ENCODE peak calls at places on chromosomes 6 and 20, in five cellular contexts. One of them, this sample, is unnamed.

GRCh38 chr20:2101057-2101934 is at the start of gene STK35:
- DNase-seq in choroid plexus epithelial cell: no peak
- DNase-seq in H1: peak
- DNase-seq in HFF-Myc: no peak
- DNase-seq in omental fat pad: no peak
- DNase-seq in this sample: no peak

GRCh38 chr20:2752631-2753455 is 47.6 kb downstream of the CPXM1 start:
- DNase-seq in choroid plexus epithelial cell: peak
- DNase-seq in H1: peak
- DNase-seq in HFF-Myc: no peak
- DNase-seq in omental fat pad: no peak
- DNase-seq in this sample: no peak

GRCh38 chr6:112282217-112282616 is 27.9 kb upstream of the LAMA4 start:
- DNase-seq in choroid plexus epithelial cell: peak
- DNase-seq in H1: no peak
- DNase-seq in HFF-Myc: peak
- DNase-seq in omental fat pad: no peak
- DNase-seq in this sample: no peak

GRCh38 chr6:166904101-166904746 is 52.1 kb downstream of the RNASET2 start:
- DNase-seq in choroid plexus epithelial cell: peak
- DNase-seq in H1: peak
- DNase-seq in HFF-Myc: no peak
- DNase-seq in omental fat pad: no peak
- DNase-seq in this sample: no peak

GRCh38 chr6:4941782-4942672 is 61.8 kb downstream of the RPP40 start:
- DNase-seq in choroid plexus epithelial cell: peak
- DNase-seq in H1: no peak
- DNase-seq in HFF-Myc: peak
- DNase-seq in omental fat pad: peak
- DNase-seq in this sample: no peak

GRCh38 chr6:18207438-18207837 is 52.2 kb downstream of the KDM1B start:
- DNase-seq in choroid plexus epithelial cell: no peak
- DNase-seq in H1: no peak
- DNase-seq in HFF-Myc: no peak
- DNase-seq in omental fat pad: no peak
- DNase-seq in this sample: no peak

GRCh38 chr6:82298012-82298411 is 50.5 kb upstream of the IBTK start:
- DNase-seq in choroid plexus epithelial cell: peak
- DNase-seq in H1: no peak
- DNase-seq in HFF-Myc: peak
- DNase-seq in omental fat pad: no peak
- DNase-seq in this sample: no peak

GRCh38 chr20:39491711-39492110 is 529.6 kb downstream of the DHX35 start:
- DNase-seq in choroid plexus epithelial cell: no peak
- DNase-seq in H1: no peak
- DNase-seq in HFF-Myc: no peak
- DNase-seq in omental fat pad: no peak
- DNase-seq in this sample: no peak

GRCh38 chr20:840858-841567 is 7.5 kb downstream of the FAM110A start:
- DNase-seq in choroid plexus epithelial cell: peak
- DNase-seq in H1: peak
- DNase-seq in HFF-Myc: no peak
- DNase-seq in omental fat pad: no peak
- DNase-seq in this sample: no peak

GRCh38 chr6:143271024-143271423 is 179.5 kb downstream of the ADAT2 start:
- DNase-seq in choroid plexus epithelial cell: peak
- DNase-seq in H1: no peak
- DNase-seq in HFF-Myc: peak
- DNase-seq in omental fat pad: no peak
- DNase-seq in this sample: no peak

GRCh38 chr6:88166493-88166900 is 350 bp upstream of the CNR1 start:
- DNase-seq in choroid plexus epithelial cell: no peak
- DNase-seq in H1: no peak
- DNase-seq in HFF-Myc: no peak
- DNase-seq in omental fat pad: no peak
- DNase-seq in this sample: no peak

GRCh38 chr6:153553627-153554026 is 422.5 kb upstream of the RGS17 start:
- DNase-seq in choroid plexus epithelial cell: peak
- DNase-seq in H1: peak
- DNase-seq in HFF-Myc: no peak
- DNase-seq in omental fat pad: no peak
- DNase-seq in this sample: no peak

GRCh38 chr6:130851026-130851425 is 23.8 kb downstream of the SMLR1 start:
- DNase-seq in choroid plexus epithelial cell: no peak
- DNase-seq in H1: no peak
- DNase-seq in HFF-Myc: no peak
- DNase-seq in omental fat pad: no peak
- DNase-seq in this sample: no peak

GRCh38 chr6:1686117-1687098 is 76.7 kb downstream of the FOXC1 start:
- DNase-seq in choroid plexus epithelial cell: peak
- DNase-seq in H1: no peak
- DNase-seq in HFF-Myc: peak
- DNase-seq in omental fat pad: no peak
- DNase-seq in this sample: no peak

GRCh38 chr6:170233304-170234205 is 57.3 kb downstream of the DLL1 start:
- DNase-seq in choroid plexus epithelial cell: no peak
- DNase-seq in H1: no peak
- DNase-seq in HFF-Myc: no peak
- DNase-seq in omental fat pad: no peak
- DNase-seq in this sample: no peak

GRCh38 chr20:57638173-57638894 is 18.1 kb upstream of the ZBP1 start:
- DNase-seq in choroid plexus epithelial cell: peak
- DNase-seq in H1: no peak
- DNase-seq in HFF-Myc: no peak
- DNase-seq in omental fat pad: peak
- DNase-seq in this sample: no peak

GRCh38 chr6:141258516-141258915 is 874.2 kb upstream of the GJE1 start:
- DNase-seq in choroid plexus epithelial cell: no peak
- DNase-seq in H1: no peak
- DNase-seq in HFF-Myc: no peak
- DNase-seq in omental fat pad: no peak
- DNase-seq in this sample: no peak

DNA sequence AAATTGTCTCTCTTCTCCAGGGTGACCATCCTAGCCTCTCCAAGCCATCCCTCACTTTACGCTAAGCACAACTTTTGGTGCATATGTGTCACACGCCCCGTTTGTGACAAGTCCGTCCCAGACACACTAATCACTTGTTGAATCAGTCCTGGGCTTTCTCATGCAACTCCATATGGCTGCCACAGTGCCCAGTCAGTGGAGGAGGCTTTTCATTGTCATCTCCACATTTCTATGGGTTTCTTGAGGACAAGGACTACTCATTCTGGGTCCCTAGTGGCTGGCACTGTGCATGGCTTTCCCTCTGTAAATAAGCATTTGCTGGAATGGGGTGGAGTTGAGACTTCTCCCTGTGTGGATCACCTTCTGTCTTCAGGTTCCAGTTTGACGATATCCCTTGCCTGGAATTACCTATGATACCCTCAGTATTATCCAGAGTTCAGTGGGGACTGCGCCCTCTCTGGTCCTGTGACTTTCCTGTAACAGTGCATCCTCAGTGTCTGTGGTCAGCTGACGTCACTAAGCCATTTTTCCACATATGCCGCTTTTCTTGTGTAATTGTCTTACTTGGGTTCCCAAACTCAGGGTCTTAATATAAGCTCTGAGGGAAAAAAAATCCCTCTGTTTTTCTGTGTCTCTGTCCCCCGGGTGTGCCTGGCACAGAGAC is 59.8 kb upstream of the MYL9 start:
- DNase-seq in choroid plexus epithelial cell: no peak
- DNase-seq in H1: no peak
- DNase-seq in HFF-Myc: no peak
- DNase-seq in omental fat pad: no peak
- DNase-seq in this sample: no peak
- TF ChIP-seq CTCF in choroid plexus epithelial cell: no peak
- TF ChIP-seq CTCF in H1: no peak
- TF ChIP-seq CTCF in HFF-Myc: no peak
- TF ChIP-seq CTCF in omental fat pad: no peak
- TF ChIP-seq CTCF in this sample: peak

GRCh38 chr6:127608554-127609270 is 31.7 kb downstream of the C6orf58 start:
- DNase-seq in choroid plexus epithelial cell: no peak
- DNase-seq in H1: no peak
- DNase-seq in HFF-Myc: no peak
- DNase-seq in omental fat pad: no peak
- DNase-seq in this sample: no peak

DNA sequence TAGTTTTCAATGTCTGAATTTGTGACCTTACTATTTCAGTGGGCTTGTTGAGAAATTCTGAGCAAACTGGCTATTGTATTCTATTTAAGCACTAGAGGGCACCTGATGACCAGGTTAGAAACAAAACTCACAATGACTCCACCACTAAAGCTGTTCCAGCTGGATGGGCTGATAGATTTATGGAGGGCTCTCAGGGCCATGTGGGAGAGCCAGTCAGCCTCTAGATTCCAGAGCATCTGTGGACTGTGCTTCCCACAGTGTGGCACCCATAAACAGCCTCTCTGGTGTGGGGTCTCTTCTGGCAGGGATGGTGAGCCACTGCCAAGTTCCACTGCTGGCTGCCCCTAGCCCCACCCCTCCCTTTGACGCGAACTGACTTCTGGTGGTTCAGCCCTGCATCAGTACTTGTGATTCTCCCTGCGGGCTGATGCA is 29.2 kb downstream of the C6orf58 start:
- DNase-seq in choroid plexus epithelial cell: peak
- DNase-seq in H1: peak
- DNase-seq in HFF-Myc: peak
- DNase-seq in omental fat pad: no peak
- DNase-seq in this sample: no peak
- TF ChIP-seq CTCF in choroid plexus epithelial cell: peak
- TF ChIP-seq CTCF in H1: peak
- TF ChIP-seq CTCF in HFF-Myc: peak
- TF ChIP-seq CTCF in omental fat pad: no peak
- TF ChIP-seq CTCF in this sample: peak

DNA sequence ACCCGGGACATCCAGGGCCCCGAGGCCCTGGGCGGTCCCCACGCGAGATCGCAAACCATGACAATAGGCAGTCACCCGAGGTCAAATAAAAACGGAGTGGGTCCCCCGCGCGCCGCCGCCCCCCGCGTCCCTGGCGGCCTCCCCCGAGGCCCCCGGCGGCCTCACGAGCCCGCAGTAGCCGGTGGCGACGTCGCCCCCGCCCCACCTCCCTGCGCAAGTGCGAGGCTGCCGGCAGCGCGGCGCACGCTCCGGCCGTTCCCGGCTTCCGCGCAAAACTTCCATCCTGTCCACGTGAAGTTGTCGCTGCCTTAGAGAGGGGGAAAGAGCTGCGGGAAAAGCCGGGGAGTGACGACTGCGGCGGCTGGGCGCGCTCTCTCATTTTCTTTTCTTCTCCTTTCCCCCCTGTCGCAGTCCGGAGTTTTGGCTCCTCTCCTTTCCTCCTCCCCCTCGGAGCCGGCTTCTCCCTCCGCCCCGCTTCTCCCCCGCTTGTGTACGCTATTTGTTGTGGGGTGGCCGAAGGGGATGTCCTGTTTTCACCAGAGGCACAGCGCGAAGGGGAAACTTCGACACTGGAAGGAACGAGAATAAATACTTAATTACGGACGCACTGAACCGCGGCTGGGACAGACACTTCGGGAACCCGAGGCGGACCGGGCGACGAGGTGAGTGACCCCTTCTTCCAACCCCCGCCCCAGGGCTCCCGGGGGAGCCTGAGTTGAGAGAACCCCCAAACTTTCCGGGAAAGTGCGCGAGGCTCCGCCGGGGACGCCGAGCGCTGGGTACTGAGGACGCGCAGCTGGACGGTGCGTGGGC is at the start of gene EYA4:
- DNase-seq in choroid plexus epithelial cell: peak
- DNase-seq in H1: peak
- DNase-seq in HFF-Myc: no peak
- DNase-seq in omental fat pad: no peak
- DNase-seq in this sample: peak
- TF ChIP-seq CTCF in choroid plexus epithelial cell: no peak
- TF ChIP-seq CTCF in H1: no peak
- TF ChIP-seq CTCF in HFF-Myc: no peak
- TF ChIP-seq CTCF in omental fat pad: no peak
- TF ChIP-seq CTCF in this sample: no peak

DNA sequence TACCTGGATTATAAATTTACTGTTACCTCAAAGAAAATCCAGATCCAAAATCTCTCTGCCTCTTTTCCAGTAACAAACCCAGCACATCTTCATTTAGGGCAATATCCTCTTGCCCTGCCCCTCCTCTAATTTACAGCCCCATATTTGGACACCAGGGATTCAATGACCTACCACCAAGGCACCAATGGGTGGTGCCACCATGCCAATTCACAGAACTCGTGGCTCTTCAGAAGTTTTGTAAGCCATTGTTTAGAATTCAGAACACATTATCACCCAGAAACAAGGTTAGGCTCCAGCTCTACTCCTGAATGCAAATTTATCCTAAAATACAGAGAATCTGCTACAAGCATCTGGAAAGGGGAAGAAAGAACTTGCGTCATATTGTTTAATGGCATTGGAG is 67.8 kb upstream of the SASH1 start:
- DNase-seq in choroid plexus epithelial cell: no peak
- DNase-seq in H1: no peak
- DNase-seq in HFF-Myc: no peak
- DNase-seq in omental fat pad: no peak
- DNase-seq in this sample: no peak
- TF ChIP-seq CTCF in choroid plexus epithelial cell: no peak
- TF ChIP-seq CTCF in H1: no peak
- TF ChIP-seq CTCF in HFF-Myc: no peak
- TF ChIP-seq CTCF in omental fat pad: no peak
- TF ChIP-seq CTCF in this sample: no peak

This sample was measured in type B pancreatic cell.